ENCODE peak calls at places on chromosome 20, in six cellular contexts. A is HCT116, L is sigmoid colon, N is HL-60, E is SK-N-SH, K is endothelial cell of umbilical vein. I is an unnamed sample.

GRCh38 chr20:17645010-17645409 is 37.0 kb downstream of the RRBP1 start:
- DNase-seq in A (no peak), L (no peak), N (no peak), E (no peak), K (no peak), I (peak)

GRCh38 chr20:56988446-56988845 is 278.0 kb downstream of the BMP7 start:
- DNase-seq in A (no peak), L (no peak), N (no peak), E (no peak), K (no peak), I (no peak)

GRCh38 chr20:16368645-16369292 is 204.5 kb downstream of the KIF16B start:
- DNase-seq in A (no peak), L (no peak), N (no peak), E (no peak), K (no peak), I (no peak)

GRCh38 chr20:22491188-22491500 is 93.2 kb downstream of the FOXA2 start:
- DNase-seq in A (no peak), L (no peak), N (no peak), E (no peak), K (no peak), I (no peak)

GRCh38 chr20:7760261-7761048 is 179.8 kb downstream of the HAO1 start:
- DNase-seq in A (no peak), L (no peak), N (no peak), E (no peak), K (no peak), I (no peak)

GRCh38 chr20:2390971-2391675 is 10.4 kb downstream of the TGM6 start:
- DNase-seq in A (no peak), L (no peak), N (peak), E (no peak), K (no peak), I (no peak)

GRCh38 chr20:37053230-37053950 is 42.4 kb downstream of the RBL1 start:
- DNase-seq in A (no peak), L (no peak), N (no peak), E (no peak), K (no peak), I (no peak)

GRCh38 chr20:17835240-17835940 is 133.2 kb downstream of the SNX5 start:
- DNase-seq in A (peak), L (peak), N (no peak), E (no peak), K (peak), I (no peak)

GRCh38 chr20:18541741-18542140 is 25.5 kb upstream of the SMIM26 start:
- DNase-seq in A (no peak), L (no peak), N (no peak), E (no peak), K (no peak), I (no peak)

GRCh38 chr20:64143018-64143801 is 21.0 kb upstream of the MYT1 start:
- DNase-seq in A (no peak), L (peak), N (no peak), E (peak), K (no peak), I (peak)

GRCh38 chr20:36628076-36628475 is 17.9 kb downstream of the SLA2 start:
- DNase-seq in A (no peak), L (no peak), N (no peak), E (no peak), K (no peak), I (no peak)

GRCh38 chr20:48544402-48545333 is 283.1 kb downstream of the PREX1 start:
- DNase-seq in A (no peak), L (no peak), N (no peak), E (peak), K (no peak), I (no peak)

GRCh38 chr20:29740951-29741593 is 1516.4 kb upstream of the DEFB115 start:
- DNase-seq in A (no peak), L (no peak), N (no peak), E (peak), K (no peak), I (no peak)

GRCh38 chr20:42007251-42007650 is 389.1 kb upstream of the CHD6 start:
- DNase-seq in A (no peak), L (no peak), N (no peak), E (no peak), K (no peak), I (no peak)

GRCh38 chr20:54165014-54165413 is 8.8 kb downstream of the CYP24A1 start:
- DNase-seq in A (no peak), L (no peak), N (no peak), E (no peak), K (no peak), I (no peak)

GRCh38 chr20:7505152-7505834 is 435.0 kb downstream of the HAO1 start:
- DNase-seq in A (no peak), L (no peak), N (no peak), E (no peak), K (no peak), I (no peak)

GRCh38 chr20:42852691-42853090 is 337.0 kb downstream of the PTPRT start:
- DNase-seq in A (no peak), L (no peak), N (no peak), E (no peak), K (no peak), I (no peak)

GRCh38 chr20:49579874-49580817 is 12.2 kb upstream of the PTGIS start:
- DNase-seq in A (no peak), L (peak), N (no peak), E (no peak), K (peak), I (peak)

GRCh38 chr20:14553774-14554524 is 216.5 kb upstream of the FLRT3 start:
- DNase-seq in A (no peak), L (no peak), N (no peak), E (no peak), K (no peak), I (no peak)

GRCh38 chr20:49320460-49320859 is 42.6 kb upstream of the ZNFX1 start:
- DNase-seq in A (peak), L (no peak), N (peak), E (peak), K (peak), I (no peak)

GRCh38 chr20:4573564-4574355 is 147.9 kb upstream of the PRND start:
- DNase-seq in A (no peak), L (peak), N (no peak), E (no peak), K (no peak), I (no peak)

GRCh38 chr20:58741384-58741783 is 48.8 kb downstream of the NPEPL1 start:
- DNase-seq in A (no peak), L (no peak), N (no peak), E (no peak), K (no peak), I (no peak)

GRCh38 chr20:11373391-11373790 is 544.3 kb upstream of the BTBD3 start:
- DNase-seq in A (no peak), L (no peak), N (no peak), E (no peak), K (no peak), I (no peak)

GRCh38 chr20:10919549-10920140 is 245.8 kb upstream of the JAG1 start:
- DNase-seq in A (no peak), L (peak), N (no peak), E (no peak), K (no peak), I (no peak)

GRCh38 chr20:24948939-24949679 is at the start of gene CST7:
- DNase-seq in A (no peak), L (peak), N (peak), E (no peak), K (no peak), I (peak)

GRCh38 chr20:50308513-50309279 is 118.1 kb downstream of the CEBPB start:
- DNase-seq in A (peak), L (peak), N (peak), E (peak), K (peak), I (peak)

GRCh38 chr20:57672164-57672563 is 37.7 kb downstream of the PMEPA1 start:
- DNase-seq in A (no peak), L (peak), N (no peak), E (peak), K (peak), I (peak)

GRCh38 chr20:46739441-46740213 is 30.2 kb downstream of the SLC2A10 start:
- DNase-seq in A (peak), L (no peak), N (no peak), E (no peak), K (no peak), I (no peak)

GRCh38 chr20:46746972-46747371 is 37.5 kb downstream of the SLC2A10 start:
- DNase-seq in A (peak), L (peak), N (no peak), E (no peak), K (no peak), I (no peak)

GRCh38 chr20:46743088-46743487 is 33.6 kb downstream of the SLC2A10 start:
- DNase-seq in A (no peak), L (no peak), N (no peak), E (no peak), K (no peak), I (no peak)

GRCh38 chr20:46740214-46740609 is 30.8 kb downstream of the SLC2A10 start:
- DNase-seq in A (no peak), L (no peak), N (no peak), E (no peak), K (no peak), I (no peak)

GRCh38 chr20:46741924-46742692 is 32.7 kb downstream of the SLC2A10 start:
- DNase-seq in A (no peak), L (no peak), N (no peak), E (no peak), K (no peak), I (no peak)
- H3K4me3 ChIP-seq in A (no peak), L (no peak), N (no peak), E (no peak), K (no peak), I (no peak)

GRCh38 chr20:34580588-34580940 is 22.0 kb downstream of the MAP1LC3A start:
- DNase-seq in A (no peak), L (no peak), N (no peak), E (no peak), K (no peak), I (no peak)

GRCh38 chr20:34582221-34582620 is 23.7 kb downstream of the MAP1LC3A start:
- DNase-seq in A (no peak), L (no peak), N (no peak), E (no peak), K (no peak), I (no peak)

GRCh38 chr20:34579936-34580587 is 21.5 kb downstream of the MAP1LC3A start:
- DNase-seq in A (no peak), L (no peak), N (no peak), E (no peak), K (no peak), I (no peak)

GRCh38 chr20:34582911-34583310 is 24.4 kb downstream of the MAP1LC3A start:
- DNase-seq in A (no peak), L (no peak), N (no peak), E (no peak), K (no peak), I (no peak)

DNA sequence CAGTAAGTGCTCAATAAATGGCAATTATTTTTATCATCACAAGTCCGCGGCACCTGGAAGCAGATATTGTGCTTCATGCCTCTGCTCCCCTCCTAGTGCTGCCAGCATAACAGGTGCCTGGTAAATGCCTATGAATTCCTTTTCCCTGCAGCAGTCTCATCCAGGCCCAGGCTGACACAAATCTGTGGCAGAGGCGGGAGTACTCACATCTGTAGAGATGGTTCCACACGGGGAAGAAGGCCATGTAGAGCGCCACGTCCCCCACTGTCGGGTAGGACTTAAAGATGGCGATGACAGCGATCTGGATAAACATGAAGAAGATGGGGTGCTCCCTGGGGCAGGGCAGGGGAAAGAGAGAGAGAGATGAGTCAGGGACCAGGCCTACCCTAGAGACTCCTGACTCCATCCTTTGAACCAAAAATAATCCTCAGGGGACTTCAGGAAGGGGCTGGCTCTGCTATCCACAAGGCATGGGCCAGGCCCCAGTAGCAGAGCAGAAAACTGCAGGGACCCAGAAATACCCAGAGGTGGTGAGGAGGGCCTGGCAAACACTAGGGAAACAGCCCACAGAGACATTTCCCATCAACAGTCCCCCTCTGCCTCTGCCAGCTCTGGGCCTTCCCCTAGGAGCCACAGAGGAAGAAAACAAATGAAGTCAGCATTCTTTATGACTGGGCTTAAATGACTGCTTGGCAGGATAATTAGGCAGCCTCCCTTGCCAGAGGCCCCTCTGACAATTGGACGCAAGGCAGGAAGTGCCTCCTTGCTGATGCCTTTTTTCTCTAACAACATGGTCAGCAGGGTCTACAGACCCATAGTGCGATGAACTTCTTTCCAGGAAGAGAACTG is 23.0 kb downstream of the MAP1LC3A start:
- DNase-seq in A (no peak), L (no peak), N (no peak), E (no peak), K (peak), I (no peak)
- TF ChIP-seq POLR2AphosphoS5 in A (no peak), L (no peak), N (no peak), E (no peak), K (no peak), I (no peak)

GRCh38 chr20:19885576-19885956 is 127.5 kb downstream of the RIN2 start:
- DNase-seq in A (no peak), L (no peak), N (no peak), E (no peak), K (peak), I (no peak)
- H3K4me3 ChIP-seq in A (no peak), L (no peak), N (no peak), E (no peak), K (peak), I (no peak)

DNA sequence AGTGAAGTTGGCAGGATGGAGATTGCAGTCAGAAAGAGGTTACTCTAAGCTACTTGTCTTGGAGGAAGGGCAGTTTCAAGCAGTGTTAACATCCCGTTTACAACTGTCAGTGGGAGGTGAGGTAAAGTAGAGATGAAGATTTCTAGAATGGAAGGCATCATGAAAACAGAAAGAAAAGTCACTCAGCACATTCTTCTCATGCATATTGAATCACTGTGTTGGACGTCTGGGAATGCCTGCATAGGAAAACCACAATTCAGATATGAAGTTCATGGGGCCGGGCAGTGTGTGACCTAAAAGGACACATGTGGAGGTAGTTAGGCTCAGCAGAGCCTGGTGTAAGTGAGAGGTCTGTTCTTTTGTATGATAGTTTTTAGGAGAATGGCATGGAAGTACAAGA is 73.5 kb upstream of the LAMP5 start:
- DNase-seq in A (no peak), L (no peak), N (no peak), E (no peak), K (no peak), I (no peak)
- TF ChIP-seq POLR2AphosphoS5 in A (no peak), L (no peak), N (no peak), E (no peak), K (no peak), I (no peak)

DNA sequence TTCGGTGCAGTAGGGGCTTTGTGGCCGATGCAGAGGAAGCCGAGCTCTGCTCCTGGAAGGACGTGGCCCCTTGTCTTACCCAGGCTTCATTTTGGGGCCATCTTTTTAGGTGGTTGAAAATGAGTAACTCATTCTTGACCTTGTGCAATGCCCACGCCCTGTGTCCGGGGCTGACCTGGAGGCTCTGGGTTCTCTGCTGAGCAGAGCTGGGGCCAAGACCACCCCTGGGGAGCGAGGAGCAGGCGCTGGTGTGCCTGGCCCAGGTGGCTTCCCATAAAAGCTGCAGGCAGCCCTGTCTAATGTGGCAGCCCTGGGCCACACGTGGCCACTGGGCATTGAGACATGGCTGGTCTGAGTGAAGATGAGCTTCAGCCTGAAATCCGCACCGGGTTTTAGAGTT is 25.7 kb downstream of the NTSR1 start:
- DNase-seq in A (no peak), L (no peak), N (no peak), E (no peak), K (no peak), I (peak)
- H3K4me3 ChIP-seq in A (peak), L (no peak), N (no peak), E (no peak), K (no peak), I (no peak)

GRCh38 chr20:46485431-46485830 is 27.9 kb downstream of the ZNF334 start:
- DNase-seq in A (no peak), L (no peak), N (no peak), E (no peak), K (no peak), I (no peak)
- TF ChIP-seq POLR2AphosphoS5 in A (no peak), L (no peak), N (no peak), E (no peak), K (no peak), I (no peak)

GRCh38 chr20:60599381-60599780 is 641.2 kb downstream of the CDH26 start:
- DNase-seq in A (no peak), L (no peak), N (no peak), E (no peak), K (no peak), I (no peak)

GRCh38 chr20:60600036-60600435 is 641.8 kb downstream of the CDH26 start:
- DNase-seq in A (no peak), L (no peak), N (no peak), E (no peak), K (no peak), I (no peak)

DNA sequence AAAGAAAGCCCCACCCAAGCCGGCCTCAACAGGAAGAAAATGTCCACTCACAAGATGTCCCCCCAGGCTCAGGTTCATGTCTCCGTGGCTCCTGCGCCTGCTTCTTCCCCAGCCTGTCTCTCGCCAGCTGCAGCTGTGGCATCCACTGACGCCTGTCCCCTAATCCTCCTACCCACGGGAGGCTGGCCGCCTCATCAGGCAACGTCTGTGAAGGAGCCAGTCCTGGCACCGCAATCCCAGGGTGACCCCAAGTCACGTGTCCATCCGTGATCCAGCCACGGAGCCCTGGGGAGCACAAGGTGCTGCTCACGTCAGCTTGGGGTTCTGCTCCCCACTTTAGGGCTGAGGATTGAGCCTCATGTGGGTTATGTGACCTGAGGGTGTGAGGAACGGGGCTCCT is 640.3 kb downstream of the CDH26 start:
- DNase-seq in A (no peak), L (no peak), N (no peak), E (no peak), K (no peak), I (no peak)
- H3K4me3 ChIP-seq in A (no peak), L (no peak), N (no peak), E (no peak), K (no peak), I (no peak)

GRCh38 chr20:38167851-38168760 is 3.0 kb upstream of the TGM2 start:
- DNase-seq in A (no peak), L (peak), N (peak), E (no peak), K (peak), I (peak)
- TF ChIP-seq POLR2AphosphoS5 in A (no peak), L (peak), N (no peak), E (peak), K (peak), I (peak)

GRCh38 chr20:51534764-51535386 is 7.6 kb downstream of the NFATC2 start:
- DNase-seq in A (no peak), L (no peak), N (peak), E (no peak), K (no peak), I (no peak)

GRCh38 chr20:51532577-51533191 is 9.8 kb downstream of the NFATC2 start:
- DNase-seq in A (no peak), L (peak), N (no peak), E (no peak), K (no peak), I (peak)

GRCh38 chr20:51540585-51540984 is 1.9 kb downstream of the NFATC2 start:
- DNase-seq in A (no peak), L (no peak), N (no peak), E (no peak), K (no peak), I (no peak)

GRCh38 chr20:51533291-51534172 is 9.0 kb downstream of the NFATC2 start:
- DNase-seq in A (peak), L (no peak), N (no peak), E (no peak), K (no peak), I (peak)

DNA sequence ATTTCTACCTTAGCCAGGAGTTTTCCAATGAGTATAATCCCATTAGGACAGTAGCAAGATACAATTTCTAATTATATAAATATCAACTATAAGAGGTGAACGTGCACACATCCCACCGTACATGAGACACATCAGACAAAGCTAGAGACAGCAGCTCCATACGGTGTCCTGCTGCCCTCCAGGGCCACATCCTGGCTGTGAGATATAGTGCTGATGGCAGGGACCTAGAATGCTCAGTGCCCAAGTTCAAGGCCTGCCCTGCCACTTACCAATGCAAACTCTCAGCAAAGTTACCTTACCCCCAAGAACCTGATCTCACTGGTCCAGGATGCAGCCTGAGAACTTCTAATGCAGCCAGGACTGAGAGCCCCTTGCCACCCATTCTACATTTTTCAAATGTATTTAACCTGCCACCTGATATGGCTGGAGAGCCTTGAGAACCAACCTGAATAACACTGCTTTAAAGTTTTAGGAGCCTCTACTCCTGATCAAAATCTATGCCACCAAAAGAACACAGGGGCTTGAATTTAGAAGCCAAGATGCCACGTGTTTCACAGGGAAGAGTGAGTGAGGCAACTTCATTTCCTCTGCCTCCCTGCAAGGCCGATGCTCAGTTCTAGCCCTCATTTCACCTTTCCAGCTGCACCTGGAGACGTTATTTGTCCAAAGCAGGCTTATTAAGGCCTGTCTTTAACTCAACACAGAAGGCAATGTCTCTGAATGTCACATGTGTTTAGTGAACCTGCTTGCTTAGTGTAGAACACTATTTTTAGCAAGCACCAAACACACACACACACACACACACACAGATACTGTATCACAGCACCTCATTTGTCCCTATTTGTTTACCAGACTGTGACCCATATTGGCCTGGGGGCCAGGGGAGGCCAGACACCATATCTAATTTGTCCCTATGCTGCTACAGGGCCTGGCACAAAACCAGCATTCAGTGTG is 6.1 kb downstream of the NFATC2 start:
- DNase-seq in A (no peak), L (peak), N (peak), E (no peak), K (no peak), I (no peak)
- H3K4me3 ChIP-seq in A (no peak), L (no peak), N (no peak), E (no peak), K (no peak), I (no peak)

I was measured in spleen.